ENCODE peak calls at places on chromosome 12, in five cellular contexts. G, F, M, A and Z are unnamed samples.

GRCh38 chr12:113154351-113154973 is 4.9 kb downstream of the CFAP73 start:
- DNase-seq in M (no peak), A (peak), G (no peak), F (peak), Z (peak)

GRCh38 chr12:48779869-48780268 is 9.0 kb downstream of the ADCY6 start:
- DNase-seq in M (no peak), G (peak), A (no peak), F (no peak), Z (no peak)

GRCh38 chr12:613996-614726 is 49.1 kb downstream of the NINJ2 start:
- DNase-seq in F (no peak), G (no peak), M (no peak), A (no peak), Z (no peak)

GRCh38 chr12:38921025-38921677 is 15.8 kb upstream of the CPNE8 start:
- DNase-seq in F (no peak), A (peak), M (peak), G (peak), Z (peak)

GRCh38 chr12:2540535-2540941 is 254.2 kb upstream of the FKBP4 start:
- DNase-seq in A (no peak), M (no peak), G (no peak), F (no peak), Z (no peak)

GRCh38 chr12:129827102-129827873 is 76.5 kb downstream of the TMEM132D start:
- DNase-seq in G (no peak), F (no peak), M (no peak), A (no peak), Z (no peak)

GRCh38 chr12:112450725-112451124 is 32.0 kb downstream of the PTPN11 start:
- DNase-seq in A (no peak), G (no peak), M (no peak), F (peak), Z (no peak)

GRCh38 chr12:39905152-39905551 is 200.7 kb downstream of the SLC2A13 start:
- DNase-seq in F (peak), A (no peak), M (no peak), G (peak), Z (no peak)

GRCh38 chr12:113818278-113818677 is 147.8 kb downstream of the RBM19 start:
- DNase-seq in F (no peak), M (no peak), A (no peak), G (no peak), Z (no peak)

GRCh38 chr12:26402648-26403047 is 207.3 kb downstream of the SSPN start:
- DNase-seq in A (peak), F (peak), G (no peak), M (no peak), Z (peak)

GRCh38 chr12:132940071-132940719 is 15.9 kb downstream of the ZNF605 start:
- DNase-seq in A (no peak), M (no peak), G (no peak), F (no peak), Z (no peak)

GRCh38 chr12:32737715-32738114 is 18.0 kb downstream of the YARS2 start:
- DNase-seq in A (no peak), M (no peak), F (no peak), G (no peak), Z (no peak)

GRCh38 chr12:52951640-52952039 is 2.7 kb downstream of the KRT18 start:
- DNase-seq in G (no peak), F (no peak), M (no peak), A (no peak), Z (no peak)

GRCh38 chr12:52950553-52950952 is 1.6 kb downstream of the KRT18 start:
- DNase-seq in A (no peak), M (no peak), G (no peak), F (no peak), Z (no peak)

GRCh38 chr12:52947738-52948423 is 1.0 kb upstream of the KRT18 start:
- DNase-seq in G (no peak), A (no peak), F (no peak), M (no peak), Z (no peak)

GRCh38 chr12:52951126-52951525 is 2.2 kb downstream of the KRT18 start:
- DNase-seq in M (no peak), G (no peak), F (no peak), A (no peak), Z (no peak)

DNA sequence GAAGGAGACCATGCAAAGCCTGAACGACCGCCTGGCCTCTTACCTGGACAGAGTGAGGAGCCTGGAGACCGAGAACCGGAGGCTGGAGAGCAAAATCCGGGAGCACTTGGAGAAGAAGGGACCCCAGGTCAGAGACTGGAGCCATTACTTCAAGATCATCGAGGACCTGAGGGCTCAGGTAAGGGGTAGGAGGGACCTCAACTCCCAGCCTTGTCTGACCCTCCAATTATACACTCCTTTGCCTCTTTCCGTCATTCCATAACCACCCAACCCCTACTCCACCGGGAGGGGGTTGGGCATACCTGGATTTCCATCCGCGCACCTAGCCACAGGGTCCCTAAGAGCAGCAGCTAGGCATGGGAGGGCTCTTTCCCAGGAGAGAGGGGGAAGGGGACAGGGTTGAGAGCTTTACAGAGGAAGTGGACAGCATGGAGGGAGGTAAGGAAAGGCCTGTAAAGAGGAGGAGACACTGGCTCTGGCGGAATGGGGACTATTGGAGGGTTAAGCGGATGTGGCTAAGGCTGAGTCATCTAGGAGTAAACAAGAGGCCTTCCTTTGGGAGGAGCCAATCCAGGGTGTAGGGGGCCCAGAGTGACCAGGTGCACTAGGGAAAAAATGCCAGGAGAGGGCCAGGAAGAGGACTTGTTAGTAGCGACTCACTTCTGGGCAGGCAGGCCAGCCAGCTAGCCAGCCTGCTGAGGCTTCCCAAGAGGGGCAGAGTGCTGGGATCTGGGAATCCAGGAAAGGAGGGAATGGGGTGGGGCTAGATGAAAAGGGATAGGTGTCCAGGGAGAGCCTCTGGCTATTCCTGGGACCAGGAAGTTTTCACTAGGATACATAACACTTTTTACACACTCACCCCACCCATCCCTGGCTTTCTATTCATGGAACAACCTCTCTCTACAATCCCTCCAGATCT is 754 bp downstream of the KRT18 start:
- DNase-seq in F (no peak), A (peak), G (no peak), M (no peak), Z (peak)
- H3K4me3 ChIP-seq in F (peak), A (peak), G (peak), M (no peak), Z (peak)

GRCh38 chr12:92417343-92417742 is 271.7 kb upstream of the BTG1 start:
- DNase-seq in M (no peak), G (no peak), A (no peak), F (no peak), Z (no peak)
- H3K4me3 ChIP-seq in M (no peak), G (no peak), A (no peak), F (no peak), Z (no peak)

GRCh38 chr12:65308601-65309071 is 30.2 kb downstream of the MSRB3 start:
- DNase-seq in A (no peak), F (no peak), G (peak), M (no peak), Z (peak)
- H3K4me3 ChIP-seq in A (no peak), F (no peak), G (no peak), M (no peak), Z (no peak)

GRCh38 chr12:11623382-11623781 is 26.1 kb upstream of the ETV6 start:
- DNase-seq in M (no peak), G (no peak), A (no peak), F (no peak), Z (peak)
- H3K4me3 ChIP-seq in M (no peak), G (no peak), A (no peak), F (no peak), Z (no peak)

DNA sequence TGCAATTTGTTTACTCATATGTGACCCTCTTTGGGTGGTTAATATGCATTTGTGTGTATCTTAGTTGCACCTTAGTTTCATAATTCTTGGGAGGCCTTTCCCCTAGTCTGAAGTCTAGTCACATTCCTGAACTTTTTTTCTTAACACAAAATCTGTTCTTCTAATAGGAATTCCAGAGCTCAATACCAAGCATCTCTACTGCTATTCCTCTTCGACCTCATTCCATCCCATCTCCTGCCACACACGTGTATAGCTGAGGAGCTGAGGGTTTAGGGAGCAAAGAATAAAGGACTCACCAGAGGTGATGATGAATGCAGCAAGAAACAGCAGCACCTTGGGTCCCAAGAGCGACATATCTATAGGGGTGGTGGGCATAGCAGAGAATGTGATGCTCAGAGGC is 875 bp downstream of the MFAP5 start:
- DNase-seq in A (no peak), F (no peak), G (no peak), M (no peak), Z (no peak)
- H3K4me3 ChIP-seq in A (no peak), F (no peak), G (peak), M (no peak), Z (no peak)

GRCh38 chr12:66314278-66314677 is 12.0 kb downstream of the HELB start:
- DNase-seq in A (no peak), G (no peak), F (no peak), M (no peak), Z (no peak)

GRCh38 chr12:66312189-66312588 is 9.9 kb downstream of the HELB start:
- DNase-seq in M (no peak), G (no peak), A (no peak), F (no peak), Z (no peak)
- H3K4me3 ChIP-seq in M (no peak), G (no peak), A (no peak), F (no peak), Z (no peak)

GRCh38 chr12:53749986-53750811 is 1.6 kb downstream of the CISTR start:
- DNase-seq in G (no peak), F (no peak), M (no peak), A (no peak), Z (no peak)
- H3K4me3 ChIP-seq in G (no peak), F (peak), M (peak), A (no peak), Z (no peak)